ENCODE peak calls at places on chromosome X, in eight cellular contexts. A, I, S, U, G, C, Q and V are unnamed samples. For H3K9me3 and H3K4me1, the result is how much of the 10 kb centered on the place peaks cover.

GRCh38 chrX:291411-291901 is 10.3 kb downstream of the PLCXD1 start:
- DNase-seq in A (no peak), I (no peak), S (no peak), U (no peak), G (no peak), C (peak), Q (no peak), V (no peak)

GRCh38 chrX:40153335-40154221 is 55.8 kb upstream of the BCOR start:
- DNase-seq in A (peak), I (no peak), S (peak), U (peak), G (no peak), C (no peak), Q (no peak), V (peak)

GRCh38 chrX:97446298-97446882 is 562.7 kb downstream of the RPA4 start:
- DNase-seq in A (no peak), I (no peak), S (peak), U (peak), G (no peak), C (no peak), Q (no peak), V (no peak)

GRCh38 chrX:75968293-75968692 is 183.2 kb upstream of the MAGEE2 start:
- DNase-seq in A (peak), I (peak), S (no peak), U (no peak), G (no peak), C (no peak), Q (no peak), V (peak)

GRCh38 chrX:109760241-109760921 is 27.3 kb upstream of the ACSL4 start:
- DNase-seq in A (no peak), I (no peak), S (no peak), U (no peak), G (no peak), C (no peak), Q (no peak), V (no peak)

GRCh38 chrX:53282313-53282712 is 929 bp upstream of the IQSEC2 start:
- DNase-seq in A (no peak), I (no peak), S (no peak), U (peak), G (peak), C (no peak), Q (no peak), V (no peak)

GRCh38 chrX:7254144-7254543 is 106.2 kb upstream of the PUDP start:
- DNase-seq in A (no peak), I (no peak), S (no peak), U (no peak), G (no peak), C (no peak), Q (no peak), V (no peak)

GRCh38 chrX:83759872-83760271 is 101.1 kb upstream of the CYLC1 start:
- DNase-seq in A (no peak), I (no peak), S (peak), U (peak), G (no peak), C (no peak), Q (no peak), V (no peak)

GRCh38 chrX:40303256-40304077 is 205.7 kb upstream of the BCOR start:
- DNase-seq in A (no peak), I (no peak), S (no peak), U (no peak), G (no peak), C (no peak), Q (no peak), V (no peak)

GRCh38 chrX:66023726-66024467 is 16.0 kb downstream of the VSIG4 start:
- DNase-seq in A (no peak), I (no peak), S (no peak), U (no peak), G (no peak), C (no peak), Q (no peak), V (no peak)
- H3K9me3 ChIP-seq in A (under half), I (under half), S (under half), U (under half), G (under half), C (under half), Q (under half), V (under half)

GRCh38 chrX:21741378-21741777 is 16.5 kb downstream of the SMPX start:
- DNase-seq in A (no peak), I (no peak), S (no peak), U (no peak), G (no peak), C (no peak), Q (no peak), V (no peak)
- H3K4me1 ChIP-seq in A (under half), I (under half), S (under half), U (under half), G (under half), C (under half), Q (under half), V (under half)

DNA sequence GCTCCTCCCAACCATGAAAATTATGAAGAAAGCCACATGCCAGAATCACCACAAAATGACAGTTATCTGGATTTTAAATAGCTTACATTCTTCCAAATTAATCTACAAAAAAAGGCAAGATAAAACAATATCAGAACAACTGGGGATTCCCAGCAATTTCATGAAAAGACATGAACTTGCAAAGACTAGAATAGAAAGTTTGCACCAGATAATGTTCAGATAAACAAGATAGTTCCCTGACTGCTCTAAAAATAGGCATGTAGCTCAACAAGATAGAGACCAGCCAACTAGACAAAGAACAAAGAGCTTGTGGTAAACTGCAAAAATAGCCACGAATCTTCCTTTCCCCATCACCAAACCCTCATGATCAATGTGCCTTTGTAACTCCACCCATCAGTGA is 30.3 kb upstream of the DDX53 start:
- DNase-seq in A (no peak), I (no peak), S (no peak), U (no peak), G (no peak), C (no peak), Q (no peak), V (no peak)
- H3K9me3 ChIP-seq in A (under half), I (under half), S (under half), U (under half), G (under half), C (under half), Q (under half), V (under half)

GRCh38 chrX:26574208-26574607 is 358.2 kb downstream of the MAGEB5 start:
- DNase-seq in A (no peak), I (no peak), S (no peak), U (no peak), G (no peak), C (no peak), Q (no peak), V (no peak)
- H3K4me1 ChIP-seq in A (under half), I (under half), S (under half), U (under half), G (under half), C (under half), Q (under half), V (under half)

DNA sequence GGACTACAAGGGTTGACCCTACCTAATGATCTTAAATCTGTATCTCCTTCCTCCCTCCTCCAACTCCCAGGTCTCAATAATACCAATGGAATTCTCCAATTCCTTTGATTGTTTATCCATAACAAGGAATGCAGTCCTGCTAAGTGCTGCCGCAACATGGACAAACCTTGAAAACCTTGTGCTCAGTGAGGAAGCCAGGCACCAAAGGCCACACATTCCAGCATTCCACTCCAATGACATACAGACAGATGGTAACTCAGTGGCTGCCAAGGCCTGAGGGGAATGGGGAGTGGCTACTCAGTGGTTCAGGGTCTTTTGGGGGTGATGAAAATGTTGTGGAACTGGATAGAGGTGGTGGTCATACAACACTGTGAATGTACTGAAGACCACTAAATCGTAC is 10.4 kb downstream of the HAUS7 start:
- DNase-seq in A (no peak), I (no peak), S (peak), U (no peak), G (no peak), C (no peak), Q (no peak), V (no peak)
- H3K9me3 ChIP-seq in A (under half), I (under half), S (under half), U (under half), G (under half), C (under half), Q (under half), V (under half)